ENCODE peak calls at places on chromosomes 11 and 22, in eight cellular contexts. Y, D, A, V, U, C, P and J are unnamed samples.
A peak's percentile ranks its signal among the peaks of the same experiment; 100 is the strongest.

GRCh38 chr11:121451178-121451981 is 734 bp upstream of the SORL1 start:
- DNase-seq in Y (no peak), D (no peak), A (no peak), V (peak; percentile 55), U (no peak), C (peak; percentile 71), P (peak; percentile 52), J (peak; percentile 18)

GRCh38 chr11:6321356-6321755 is 1.1 kb upstream of the CAVIN3 start:
- DNase-seq in Y (no peak), D (no peak), A (no peak), V (no peak), U (peak; percentile 36), C (no peak), P (no peak), J (no peak)

GRCh38 chr11:81497202-81497804 is 1236.4 kb downstream of the FAM181B start:
- DNase-seq in Y (no peak), D (no peak), A (no peak), V (peak; percentile 24), U (peak; percentile 38), C (no peak), P (no peak), J (no peak)

GRCh38 chr22:41781508-41781906 is 19.0 kb upstream of the CCDC134 start:
- DNase-seq in Y (no peak), D (no peak), A (no peak), V (no peak), U (no peak), C (no peak), P (no peak), J (no peak)

GRCh38 chr11:116427903-116428637 is 344.7 kb downstream of the BUD13 start:
- DNase-seq in Y (no peak), D (no peak), A (no peak), V (no peak), U (no peak), C (no peak), P (no peak), J (no peak)

GRCh38 chr22:28792491-28793383 is 7.6 kb downstream of the XBP1 start:
- DNase-seq in Y (no peak), D (no peak), A (no peak), V (no peak), U (no peak), C (no peak), P (no peak), J (no peak)

GRCh38 chr11:72789493-72790131 is 4.2 kb downstream of the STARD10 start:
- DNase-seq in Y (no peak), D (no peak), A (no peak), V (no peak), U (peak; percentile 35), C (peak; percentile 86), P (no peak), J (no peak)

GRCh38 chr11:118241191-118242098 is 10.7 kb downstream of the MPZL3 start:
- DNase-seq in Y (no peak), D (peak; percentile 45), A (no peak), V (peak; percentile 85), U (peak; percentile 31), C (no peak), P (no peak), J (peak; percentile 27)

GRCh38 chr11:46247090-46247489 is 30.4 kb upstream of the CREB3L1 start:
- DNase-seq in Y (no peak), D (no peak), A (no peak), V (no peak), U (peak; percentile 47), C (no peak), P (no peak), J (no peak)

GRCh38 chr11:12930850-12931249 is 78.3 kb upstream of the RASSF10 start:
- DNase-seq in Y (no peak), D (no peak), A (no peak), V (no peak), U (no peak), C (no peak), P (no peak), J (no peak)